ENCODE peak calls at places on chromosomes 1 and 21, in four cellular contexts. F, J, A and L are unnamed samples.

GRCh38 chr21:26965567-26966359 is 1.1 kb downstream of the ADAMTS5 start:
- DNase-seq in F (no peak), J (no peak), A (no peak), L (peak; percentile 6)

GRCh38 chr1:241229216-241229615 is 127.8 kb downstream of the RGS7 start:
- DNase-seq in F (no peak), J (no peak), A (no peak), L (no peak)

GRCh38 chr1:23816932-23817331 is 8.3 kb downstream of the HMGCL start:
- DNase-seq in F (no peak), J (no peak), A (no peak), L (no peak)

GRCh38 chr1:224333939-224334701 is 4.1 kb upstream of the NVL start:
- DNase-seq in F (no peak), J (no peak), A (peak; percentile 33), L (no peak)

GRCh38 chr1:42680921-42681683 is 1.1 kb upstream of the YBX1 start:
- DNase-seq in F (no peak), J (no peak), A (no peak), L (peak; percentile 10)

GRCh38 chr1:115669886-115670285 is 28.1 kb downstream of the VANGL1 start:
- DNase-seq in F (no peak), J (no peak), A (no peak), L (no peak)

GRCh38 chr21:38680401-38680800 is 125.3 kb upstream of the ETS2 start:
- DNase-seq in F (no peak), J (no peak), A (no peak), L (no peak)

GRCh38 chr1:198156111-198156744 is 570 bp upstream of the NEK7 start:
- DNase-seq in F (peak; percentile 70), J (peak; percentile 65), A (no peak), L (no peak)

GRCh38 chr1:226995064-226995965 is 55.2 kb downstream of the COQ8A start:
- DNase-seq in F (no peak), J (no peak), A (peak; percentile 75), L (no peak)

GRCh38 chr1:59146651-59147358 is 150.1 kb upstream of the FGGY start:
- DNase-seq in F (no peak), J (no peak), A (no peak), L (peak; percentile 54)

GRCh38 chr1:53550201-53550741 is 91.1 kb downstream of the DMRTB1 start:
- DNase-seq in F (no peak), J (no peak), A (no peak), L (no peak)

GRCh38 chr1:30043731-30044408 is 679.5 kb downstream of the MATN1 start:
- DNase-seq in F (no peak), J (no peak), A (no peak), L (no peak)

GRCh38 chr1:207152792-207153434 is 48.9 kb downstream of the C4BPA start:
- DNase-seq in F (no peak), J (no peak), A (no peak), L (no peak)

GRCh38 chr1:234315091-234315541 is 58.1 kb upstream of the COA6 start:
- DNase-seq in F (no peak), J (no peak), A (no peak), L (no peak)

GRCh38 chr1:36349241-36349671 is 25.8 kb upstream of the EVA1B start:
- DNase-seq in F (no peak), J (peak; percentile 81), A (peak; percentile 88), L (peak; percentile 71)

GRCh38 chr1:83860506-83861221 is 138.3 kb downstream of the TTLL7 start:
- DNase-seq in F (peak; percentile 51), J (no peak), A (no peak), L (peak; percentile 37)

GRCh38 chr1:33348194-33348593 is 27.3 kb upstream of the A3GALT2 start:
- DNase-seq in F (no peak), J (no peak), A (no peak), L (no peak)

GRCh38 chr1:159653201-159653600 is 61.2 kb downstream of the CRP start:
- DNase-seq in F (no peak), J (no peak), A (no peak), L (no peak)

GRCh38 chr1:30705673-30706072 is 17.7 kb downstream of the MATN1 start:
- DNase-seq in F (no peak), J (no peak), A (no peak), L (no peak)

GRCh38 chr1:78255378-78255777 is 209.6 kb downstream of the GIPC2 start:
- DNase-seq in F (no peak), J (no peak), A (no peak), L (no peak)

GRCh38 chr21:32753818-32754610 is 17.5 kb downstream of the PAXBP1 start:
- DNase-seq in F (no peak), J (no peak), A (no peak), L (no peak)

GRCh38 chr21:45388011-45388521 is 16.9 kb upstream of the COL18A1 start:
- DNase-seq in F (no peak), J (no peak), A (no peak), L (no peak)

GRCh38 chr1:6614019-6614952 is 755 bp downstream of the PHF13 start:
- DNase-seq in F (peak; percentile 95), J (no peak), A (no peak), L (peak; percentile 86)

GRCh38 chr1:24362982-24363614 is 43.9 kb downstream of the GRHL3 start:
- DNase-seq in F (no peak), J (no peak), A (no peak), L (no peak)

GRCh38 chr21:46420241-46421190 is 38.2 kb upstream of the DIP2A start:
- DNase-seq in F (no peak), J (no peak), A (no peak), L (no peak)

GRCh38 chr1:228894442-228894989 is 159.2 kb downstream of the RHOU start:
- DNase-seq in F (no peak), J (no peak), A (no peak), L (no peak)

GRCh38 chr1:63854091-63854490 is 80.3 kb downstream of the ROR1 start:
- DNase-seq in F (no peak), J (no peak), A (no peak), L (no peak)

GRCh38 chr1:175890958-175891357 is 147.6 kb upstream of the TNR start:
- DNase-seq in F (no peak), J (no peak), A (no peak), L (no peak)

GRCh38 chr1:23459338-23459757 is 24.6 kb downstream of the ASAP3 start:
- DNase-seq in F (peak; percentile 52), J (no peak), A (no peak), L (no peak)

GRCh38 chr1:183841950-183842816 is 37.3 kb downstream of the RGL1 start:
- DNase-seq in F (no peak), J (no peak), A (peak; percentile 85), L (no peak)

DNA sequence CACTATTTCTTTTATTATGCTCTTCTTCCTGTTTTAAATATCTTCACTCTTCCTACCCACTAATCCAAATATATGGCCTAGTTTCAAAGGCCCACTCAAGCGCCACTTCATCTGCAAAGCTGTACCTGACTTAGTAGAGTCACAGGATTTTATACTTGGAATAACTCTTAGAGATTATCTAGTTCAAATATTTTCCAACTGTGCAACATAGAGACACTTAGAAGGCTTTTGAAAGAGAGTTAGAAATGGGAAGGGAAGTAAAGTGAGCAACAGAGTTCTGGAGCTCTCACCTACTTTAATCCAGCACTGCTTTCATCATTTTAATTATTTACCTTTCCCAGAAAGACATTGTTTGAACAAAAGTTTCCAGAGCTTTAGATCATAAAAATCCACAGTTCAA is 97.1 kb upstream of the LYPLAL1 start:
- DNase-seq in F (no peak), J (no peak), A (no peak), L (no peak)
- TF ChIP-seq SPI1 in F (no peak), J (no peak), A (no peak), L (no peak)

GRCh38 chr1:161071886-161072371 is 2.2 kb upstream of the ARHGAP30 start:
- DNase-seq in F (peak; percentile 78), J (peak; percentile 38), A (no peak), L (peak; percentile 68)
- TF ChIP-seq SPI1 in F (no peak), J (no peak), A (no peak), L (no peak)

GRCh38 chr1:18302788-18303413 is 177.8 kb upstream of the KLHDC7A start:
- DNase-seq in F (peak; percentile 59), J (no peak), A (no peak), L (peak; percentile 35)
- TF ChIP-seq SPI1 in F (no peak), J (no peak), A (no peak), L (no peak)

DNA sequence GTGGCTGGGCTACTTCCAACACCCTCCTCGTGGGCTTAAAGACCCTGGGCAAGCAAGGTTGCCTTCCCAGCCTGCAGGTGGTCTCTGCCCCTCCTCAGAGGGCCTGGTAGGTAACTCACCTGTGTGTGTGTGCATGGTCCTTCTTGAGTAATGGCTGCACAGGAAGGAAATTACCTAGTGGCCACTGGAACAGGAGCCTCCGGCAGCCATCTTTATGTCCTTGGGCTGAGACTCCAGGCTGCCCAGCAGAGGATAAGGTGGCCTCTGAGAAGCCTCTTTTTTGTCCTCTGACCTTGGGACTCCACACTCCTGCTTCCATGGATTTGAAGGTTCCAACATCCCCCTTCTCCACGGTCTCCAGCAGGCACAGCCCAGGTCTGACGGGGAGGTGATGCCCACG is 20.0 kb downstream of the DRAXIN start:
- DNase-seq in F (no peak), J (no peak), A (no peak), L (no peak)
- TF ChIP-seq SPI1 in F (no peak), J (no peak), A (no peak), L (no peak)

DNA sequence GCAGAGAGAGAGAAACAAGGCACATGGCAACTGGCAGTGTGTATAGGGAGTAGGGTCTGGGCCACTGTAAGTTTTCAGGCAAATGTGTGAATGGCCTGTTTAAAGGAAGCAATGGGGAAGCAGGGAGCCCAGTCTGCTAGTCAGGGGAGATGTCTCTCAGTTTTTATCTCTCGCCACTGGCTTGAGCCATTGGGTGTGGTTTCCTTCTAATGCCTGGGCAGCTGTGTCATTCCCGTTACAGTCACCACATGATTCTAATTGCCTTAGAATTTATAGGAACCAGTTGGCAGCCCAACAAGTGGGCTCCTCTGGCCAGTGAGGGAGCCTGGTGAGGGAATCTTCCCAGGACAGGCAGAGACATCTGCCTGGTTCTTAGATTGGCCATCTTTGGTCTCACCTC is 182.4 kb downstream of the DISC1 start:
- DNase-seq in F (no peak), J (no peak), A (no peak), L (no peak)
- TF ChIP-seq SPI1 in F (no peak), J (no peak), A (no peak), L (no peak)

GRCh38 chr1:87765686-87766085 is 437.0 kb downstream of the LMO4 start:
- DNase-seq in F (no peak), J (no peak), A (no peak), L (no peak)

GRCh38 chr1:87763498-87763897 is 434.8 kb downstream of the LMO4 start:
- DNase-seq in F (no peak), J (no peak), A (no peak), L (no peak)

GRCh38 chr1:87766737-87767136 is 438.1 kb downstream of the LMO4 start:
- DNase-seq in F (no peak), J (no peak), A (no peak), L (no peak)
- TF ChIP-seq SPI1 in F (no peak), J (no peak), A (no peak), L (no peak)